ENCODE peak calls at places on chromosomes 16 and 17, in ten cellular contexts. Q is ovary, C is heart left ventricle, Y is A549, X is IMR-90, F is spleen, N is tibial nerve, U is K562, K is stomach, V is H54. B is an unnamed sample.

GRCh38 chr17:1270210-1271019 is at the start of gene BHLHA9:
- DNase-seq in Q (no peak), Y (no peak), U (no peak), N (no peak), X (no peak), F (no peak), C (no peak), V (no peak), K (no peak), B (no peak)

GRCh38 chr16:64656471-64656870 is 465.4 kb downstream of the CDH11 start:
- DNase-seq in V (no peak), C (no peak), U (no peak), K (no peak), Y (no peak), X (no peak), Q (no peak), F (no peak), N (no peak), B (no peak)

GRCh38 chr17:83200746-83201145 is 121.3 kb downstream of the METRNL start:
- DNase-seq in K (no peak), C (peak), N (peak), V (no peak), U (no peak), X (no peak), Y (no peak), F (peak), Q (peak), B (no peak)

GRCh38 chr16:27472091-27473020 is 70.4 kb downstream of the IL21R start:
- DNase-seq in Y (no peak), C (no peak), K (no peak), N (no peak), U (no peak), Q (no peak), X (no peak), V (no peak), F (peak), B (no peak)

GRCh38 chr17:65092262-65092661 is 35.7 kb upstream of the GNA13 start:
- DNase-seq in C (no peak), F (no peak), K (no peak), X (peak), Q (no peak), N (no peak), U (no peak), V (no peak), Y (peak), B (no peak)

GRCh38 chr17:80261895-80262279 is 1.2 kb downstream of the RNF213 start:
- DNase-seq in V (no peak), Y (no peak), N (no peak), F (no peak), X (no peak), K (no peak), Q (no peak), U (no peak), C (no peak), B (no peak)

GRCh38 chr16:68335175-68335574 is 24.4 kb downstream of the PRMT7 start:
- DNase-seq in Y (no peak), C (no peak), Q (no peak), N (no peak), X (peak), U (no peak), K (no peak), F (no peak), V (no peak), B (no peak)

GRCh38 chr16:57994778-57995177 is 5.7 kb downstream of the ZNF319 start:
- DNase-seq in K (peak), Q (no peak), U (peak), V (peak), Y (no peak), N (no peak), F (peak), C (peak), X (peak), B (no peak)

GRCh38 chr17:48970865-48971687 is 2.7 kb upstream of the GIP start:
- DNase-seq in Y (no peak), U (peak), V (no peak), C (peak), X (no peak), K (no peak), N (no peak), F (peak), Q (no peak), B (no peak)

GRCh38 chr16:11398136-11398535 is 52.9 kb downstream of the RMI2 start:
- DNase-seq in Y (no peak), F (peak), Q (no peak), N (no peak), K (no peak), X (no peak), U (no peak), V (no peak), C (peak), B (no peak)

GRCh38 chr17:77085916-77086432 is 54.8 kb upstream of the SEC14L1 start:
- DNase-seq in C (no peak), N (no peak), U (no peak), F (no peak), V (no peak), Q (no peak), X (no peak), Y (no peak), K (no peak), B (no peak)

GRCh38 chr17:50151937-50152547 is 1.6 kb upstream of the PPP1R9B start:
- DNase-seq in U (peak), F (peak), K (peak), V (peak), Y (peak), N (peak), Q (peak), X (peak), C (peak), B (peak)

GRCh38 chr17:79071161-79071560 is 3.5 kb upstream of the ENGASE start:
- DNase-seq in C (no peak), Y (no peak), N (no peak), K (no peak), X (no peak), V (no peak), Q (no peak), F (peak), U (no peak), B (no peak)

GRCh38 chr16:11133344-11133921 is 122.6 kb downstream of the SOCS1 start:
- DNase-seq in U (peak), X (peak), Y (no peak), N (peak), K (peak), Q (peak), C (peak), V (peak), F (no peak), B (peak)

GRCh38 chr17:322006-322780 is 30.4 kb downstream of the RPH3AL start:
- DNase-seq in U (no peak), Y (no peak), X (no peak), K (no peak), F (peak), C (peak), N (no peak), V (no peak), Q (peak), B (no peak)

GRCh38 chr17:34414338-34414737 is 51.3 kb upstream of the CCL1 start:
- DNase-seq in X (no peak), C (no peak), F (no peak), K (no peak), V (no peak), Q (no peak), N (no peak), Y (no peak), U (no peak), B (no peak)

GRCh38 chr16:70715113-70715711 is 29.4 kb upstream of the MTSS2 start:
- DNase-seq in Y (peak), V (peak), C (peak), U (peak), X (peak), F (no peak), Q (peak), N (no peak), K (peak), B (peak)

GRCh38 chr17:62898239-62898864 is 67.7 kb upstream of the TANC2 start:
- DNase-seq in F (no peak), V (no peak), C (no peak), U (no peak), Y (no peak), K (no peak), X (no peak), Q (no peak), N (no peak), B (no peak)

GRCh38 chr17:80898706-80899105 is 92.9 kb upstream of the CHMP6 start:
- DNase-seq in X (no peak), Y (no peak), V (no peak), F (no peak), Q (no peak), C (no peak), N (no peak), U (no peak), K (no peak), B (no peak)

GRCh38 chr16:87895641-87896141 is 26.4 kb upstream of the SLC7A5 start:
- DNase-seq in Q (no peak), C (no peak), V (no peak), U (no peak), F (no peak), K (peak), Y (no peak), N (no peak), X (peak), B (no peak)

GRCh38 chr17:58530655-58531054 is 16.2 kb upstream of the MTMR4 start:
- DNase-seq in Y (no peak), K (no peak), F (no peak), N (no peak), Q (no peak), U (no peak), V (no peak), X (no peak), C (no peak), B (no peak)

GRCh38 chr17:2982854-2983636 is 80.4 kb downstream of the OR1D5 start:
- DNase-seq in Q (peak), X (peak), U (no peak), C (peak), Y (peak), F (peak), K (no peak), N (no peak), V (peak), B (peak)

GRCh38 chr17:71975331-71975801 is 145.5 kb upstream of the SOX9 start:
- DNase-seq in Y (no peak), C (peak), K (no peak), Q (no peak), N (peak), V (peak), F (no peak), U (no peak), X (peak), B (peak)

GRCh38 chr17:28363776-28364650 is 986 bp downstream of the SEBOX start:
- DNase-seq in N (no peak), Y (no peak), U (no peak), C (no peak), Q (no peak), X (no peak), K (no peak), V (no peak), F (no peak), B (no peak)

GRCh38 chr17:28363186-28363585 is 1.8 kb downstream of the SEBOX start:
- DNase-seq in K (no peak), V (no peak), N (no peak), Q (no peak), F (no peak), C (no peak), Y (no peak), U (no peak), X (no peak), B (no peak)

GRCh38 chr17:28365487-28365886 is 488 bp upstream of the SEBOX start:
- DNase-seq in N (no peak), K (no peak), C (no peak), Q (no peak), X (no peak), U (no peak), Y (no peak), F (no peak), V (no peak), B (no peak)

GRCh38 chr17:28366605-28367004 is 1.6 kb upstream of the SEBOX start:
- DNase-seq in N (no peak), Y (no peak), V (no peak), F (no peak), C (no peak), K (no peak), U (peak), X (no peak), Q (no peak), B (no peak)

GRCh38 chr17:28364665-28365363 is at the start of gene SEBOX:
- DNase-seq in X (no peak), N (no peak), K (no peak), F (no peak), C (no peak), Y (no peak), V (no peak), Q (no peak), U (no peak), B (no peak)
- TF ChIP-seq POLR2A in X (no peak), N (no peak), K (no peak), F (no peak), C (no peak), Y (no peak), V (no peak), Q (no peak), U (peak), B (no peak)

GRCh38 chr17:75488693-75489510 is 26.4 kb downstream of the CASKIN2 start:
- DNase-seq in V (no peak), N (no peak), Q (no peak), X (no peak), F (peak), U (no peak), Y (no peak), C (peak), K (no peak), B (no peak)

GRCh38 chr17:75486951-75487350 is 28.4 kb downstream of the CASKIN2 start:
- DNase-seq in C (peak), V (no peak), U (no peak), K (no peak), X (no peak), F (no peak), Q (no peak), N (no peak), Y (no peak), B (no peak)

GRCh38 chr17:75485688-75486087 is 29.3 kb downstream of the TMEM94 start:
- DNase-seq in C (no peak), X (no peak), F (peak), Y (no peak), K (no peak), V (no peak), U (no peak), Q (no peak), N (no peak), B (no peak)

GRCh38 chr17:75486151-75486550 is 29.2 kb downstream of the CASKIN2 start:
- DNase-seq in K (no peak), X (no peak), F (no peak), U (no peak), Q (no peak), Y (no peak), C (peak), N (no peak), V (no peak), B (no peak)

DNA sequence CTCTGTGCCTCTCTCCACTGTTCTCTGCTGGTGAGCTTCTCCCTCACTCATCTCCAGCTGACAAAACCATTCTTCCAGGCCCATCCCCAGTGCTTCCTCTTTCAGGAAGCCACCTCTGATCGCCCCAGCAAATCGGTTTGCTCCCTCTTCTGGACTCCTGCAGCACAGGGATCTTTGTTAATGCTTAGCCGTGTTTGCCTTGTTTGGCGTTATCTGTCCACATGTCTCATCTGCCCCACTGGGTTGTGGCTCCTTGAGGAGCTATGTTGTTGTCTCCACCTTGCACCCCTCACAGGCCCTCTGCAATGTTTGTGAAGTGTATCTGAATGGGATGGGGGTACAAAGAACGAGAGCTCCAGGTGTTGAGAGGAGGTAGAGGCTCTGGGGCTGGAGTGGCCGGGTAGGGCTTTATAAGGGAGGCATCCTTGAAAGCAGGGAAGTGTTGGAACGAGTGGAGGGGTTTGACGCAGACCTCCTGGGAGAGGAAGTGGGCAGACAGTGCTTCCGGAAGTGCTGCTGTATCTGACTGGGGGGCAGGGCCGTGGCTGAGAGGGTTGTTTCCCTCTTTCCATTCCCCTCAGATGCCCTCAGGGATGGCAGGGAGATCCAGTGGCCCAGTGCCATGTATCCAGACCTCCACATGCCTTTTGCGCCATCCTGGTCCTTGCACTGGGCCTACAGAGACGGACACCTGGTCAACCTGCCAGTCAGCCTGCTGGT is 27.8 kb downstream of the CASKIN2 start:
- DNase-seq in K (no peak), Y (no peak), X (no peak), C (peak), Q (no peak), N (no peak), V (no peak), U (peak), F (peak), B (no peak)
- TF ChIP-seq POLR2A in K (no peak), Y (no peak), X (no peak), C (no peak), Q (no peak), N (no peak), V (no peak), U (no peak), F (no peak), B (no peak)

DNA sequence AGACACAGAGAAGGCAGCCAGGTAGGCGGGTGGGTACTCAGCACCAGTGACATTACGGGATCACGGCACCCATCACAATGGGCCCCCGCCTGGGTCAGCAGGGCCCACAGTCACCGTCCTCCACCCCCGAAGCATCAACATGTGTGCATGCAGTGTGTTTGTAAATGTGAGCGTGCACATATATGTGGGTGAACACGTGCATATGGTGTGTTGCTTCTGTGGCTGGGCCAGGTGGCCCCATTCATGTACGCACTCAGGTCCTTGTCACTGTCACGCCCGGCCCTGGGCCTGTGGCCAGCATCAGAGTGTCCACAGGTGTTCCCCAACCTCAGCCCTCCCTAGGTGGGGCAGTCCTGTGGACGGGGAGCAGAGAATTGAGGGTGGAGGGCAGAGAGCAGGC is 37.1 kb downstream of the TNFRSF13B start:
- DNase-seq in F (peak), K (no peak), Y (no peak), N (no peak), C (no peak), Q (no peak), X (no peak), U (no peak), V (no peak), B (no peak)
- TF ChIP-seq POLR2A in F (no peak), K (no peak), Y (no peak), N (no peak), C (no peak), Q (no peak), X (no peak), U (no peak), V (no peak), B (no peak)

DNA sequence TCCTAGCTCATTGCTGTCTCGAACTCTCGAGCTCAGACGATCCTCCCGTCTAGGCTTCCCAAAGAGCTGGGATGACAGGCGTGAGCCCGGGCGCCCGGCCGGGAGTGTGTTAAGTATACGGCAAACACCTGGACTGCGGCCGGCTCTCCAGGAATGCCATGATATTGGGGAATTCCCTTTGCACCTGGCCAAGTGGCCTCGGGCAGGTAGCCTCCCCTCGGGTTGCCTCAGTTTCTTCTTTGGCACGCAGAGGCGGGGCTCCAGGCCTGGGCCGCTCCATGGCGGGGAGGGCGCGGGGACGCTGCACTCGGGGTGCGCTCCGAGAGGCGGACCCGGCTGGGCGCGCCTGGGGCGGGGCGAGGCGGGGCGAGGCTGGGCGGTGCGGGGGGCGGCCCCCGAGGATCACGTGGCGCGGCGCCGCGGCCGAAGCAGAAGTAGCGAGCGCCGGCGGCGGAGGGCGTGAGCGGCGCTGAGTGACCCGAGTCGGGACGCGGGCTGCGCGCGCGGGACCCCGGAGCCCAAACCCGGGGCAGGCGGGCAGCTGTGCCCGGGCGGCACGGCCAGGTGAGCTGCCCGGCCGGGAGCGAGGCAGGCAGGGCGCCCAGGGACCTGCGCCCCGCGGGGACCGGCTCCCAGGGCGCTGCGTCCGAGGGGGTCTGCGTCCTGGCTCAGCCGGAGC is at the start of gene PLCG2:
- DNase-seq in U (peak), N (no peak), C (peak), V (peak), X (no peak), Q (peak), Y (peak), F (peak), K (peak), B (peak)
- TF ChIP-seq POLR2A in U (no peak), N (no peak), C (peak), V (peak), X (no peak), Q (no peak), Y (peak), F (peak), K (no peak), B (peak)